ENCODE peak calls at places on chromosomes 12 and 14, in six cellular contexts. One of them, this sample, is unnamed.

GRCh38 chr12:98579835-98580234 is 13.7 kb upstream of the SLC25A3 start:
- DNase-seq in left cardiac atrium: no peak
- DNase-seq in CD14-positive monocyte: no peak
- DNase-seq in mesothelial cell of epicardium: no peak
- DNase-seq in AG10803: no peak
- DNase-seq in substantia nigra: no peak
- DNase-seq in this sample: no peak

GRCh38 chr14:93040443-93040842 is 75.3 kb downstream of the ITPK1 start:
- DNase-seq in left cardiac atrium: no peak
- DNase-seq in CD14-positive monocyte: no peak
- DNase-seq in mesothelial cell of epicardium: no peak
- DNase-seq in AG10803: no peak
- DNase-seq in substantia nigra: no peak
- DNase-seq in this sample: no peak

GRCh38 chr12:70609739-70610491 is 27.3 kb downstream of the PTPRB start:
- DNase-seq in left cardiac atrium: peak; percentile 75
- DNase-seq in CD14-positive monocyte: no peak
- DNase-seq in mesothelial cell of epicardium: no peak
- DNase-seq in AG10803: peak; percentile 39
- DNase-seq in substantia nigra: no peak
- DNase-seq in this sample: no peak

GRCh38 chr14:55074662-55075061 is 23.2 kb downstream of the MAPK1IP1L start:
- DNase-seq in left cardiac atrium: no peak
- DNase-seq in CD14-positive monocyte: no peak
- DNase-seq in mesothelial cell of epicardium: no peak
- DNase-seq in AG10803: peak; percentile 35
- DNase-seq in substantia nigra: no peak
- DNase-seq in this sample: no peak

GRCh38 chr12:96155781-96156180 is 38.4 kb upstream of the ELK3 start:
- DNase-seq in left cardiac atrium: no peak
- DNase-seq in CD14-positive monocyte: no peak
- DNase-seq in mesothelial cell of epicardium: no peak
- DNase-seq in AG10803: no peak
- DNase-seq in substantia nigra: no peak
- DNase-seq in this sample: no peak

GRCh38 chr12:106252056-106252455 is 4.2 kb upstream of the CKAP4 start:
- DNase-seq in left cardiac atrium: no peak
- DNase-seq in CD14-positive monocyte: no peak
- DNase-seq in mesothelial cell of epicardium: no peak
- DNase-seq in AG10803: no peak
- DNase-seq in substantia nigra: no peak
- DNase-seq in this sample: no peak

GRCh38 chr12:87812030-87812429 is 217.2 kb downstream of the C12orf50 start:
- DNase-seq in left cardiac atrium: no peak
- DNase-seq in CD14-positive monocyte: no peak
- DNase-seq in mesothelial cell of epicardium: no peak
- DNase-seq in AG10803: no peak
- DNase-seq in substantia nigra: no peak
- DNase-seq in this sample: no peak

GRCh38 chr12:17326649-17327048 is 720.7 kb upstream of the LMO3 start:
- DNase-seq in left cardiac atrium: no peak
- DNase-seq in CD14-positive monocyte: no peak
- DNase-seq in mesothelial cell of epicardium: no peak
- DNase-seq in AG10803: no peak
- DNase-seq in substantia nigra: no peak
- DNase-seq in this sample: no peak

GRCh38 chr14:105466491-105467248 is 8.0 kb upstream of the CRIP2 start:
- DNase-seq in left cardiac atrium: peak; percentile 82
- DNase-seq in CD14-positive monocyte: no peak
- DNase-seq in mesothelial cell of epicardium: no peak
- DNase-seq in AG10803: no peak
- DNase-seq in substantia nigra: no peak
- DNase-seq in this sample: no peak

GRCh38 chr12:48542300-48542928 is 17.0 kb downstream of the OR8S1 start:
- DNase-seq in left cardiac atrium: peak; percentile 26
- DNase-seq in CD14-positive monocyte: no peak
- DNase-seq in mesothelial cell of epicardium: no peak
- DNase-seq in AG10803: peak; percentile 11
- DNase-seq in substantia nigra: no peak
- DNase-seq in this sample: peak; percentile 5